ENCODE peak calls at places on chromosomes 5 and 9, in ten cellular contexts. One of them, this sample, is unnamed.
A peak's percentile ranks its signal among the peaks of the same experiment; 100 is the strongest.

GRCh38 chr5:162719720-162720119 is 652.1 kb downstream of the GABRG2 start:
- DNase-seq in neuronal stem cell: no peak
- DNase-seq in aorta: no peak
- DNase-seq in posterior cingulate gyrus: no peak
- DNase-seq in retina: no peak
- DNase-seq in cardiac fibroblast: no peak
- DNase-seq in activated T-helper 1 cell treated with Interleukin-2 at 50 U/mL for 16 hours: no peak
- DNase-seq in NCI-H2081 treated with DMSO at 0.1 percent for 48 hours: no peak
- DNase-seq in RCC 7860: no peak
- DNase-seq in activated CD8-positive, alpha-beta memory T cell treated with anti-CD3 and anti-CD28 coated beads, Interleukin-2, amount 10 ng/mL, durations not matched to agents 7 days and 5 days: no peak
- DNase-seq in this sample: no peak

GRCh38 chr9:89482950-89483349 is 15.0 kb downstream of the SEMA4D start:
- DNase-seq in activated CD8-positive, alpha-beta memory T cell treated with anti-CD3 and anti-CD28 coated beads, Interleukin-2, amount 10 ng/mL, durations not matched to agents 7 days and 5 days: no peak
- DNase-seq in NCI-H2081 treated with DMSO at 0.1 percent for 48 hours: no peak
- DNase-seq in cardiac fibroblast: no peak
- DNase-seq in RCC 7860: no peak
- DNase-seq in aorta: no peak
- DNase-seq in posterior cingulate gyrus: no peak
- DNase-seq in neuronal stem cell: no peak
- DNase-seq in retina: peak; percentile 70
- DNase-seq in activated T-helper 1 cell treated with Interleukin-2 at 50 U/mL for 16 hours: no peak
- DNase-seq in this sample: no peak

GRCh38 chr5:138696501-138696900 is 56.7 kb upstream of the CTNNA1 start:
- DNase-seq in posterior cingulate gyrus: no peak
- DNase-seq in retina: no peak
- DNase-seq in NCI-H2081 treated with DMSO at 0.1 percent for 48 hours: no peak
- DNase-seq in aorta: no peak
- DNase-seq in activated CD8-positive, alpha-beta memory T cell treated with anti-CD3 and anti-CD28 coated beads, Interleukin-2, amount 10 ng/mL, durations not matched to agents 7 days and 5 days: no peak
- DNase-seq in neuronal stem cell: no peak
- DNase-seq in activated T-helper 1 cell treated with Interleukin-2 at 50 U/mL for 16 hours: no peak
- DNase-seq in cardiac fibroblast: peak; percentile 93
- DNase-seq in RCC 7860: peak; percentile 96
- DNase-seq in this sample: no peak

GRCh38 chr9:5002811-5003210 is 17.7 kb downstream of the JAK2 start:
- DNase-seq in posterior cingulate gyrus: no peak
- DNase-seq in cardiac fibroblast: peak; percentile 82
- DNase-seq in NCI-H2081 treated with DMSO at 0.1 percent for 48 hours: no peak
- DNase-seq in retina: no peak
- DNase-seq in activated CD8-positive, alpha-beta memory T cell treated with anti-CD3 and anti-CD28 coated beads, Interleukin-2, amount 10 ng/mL, durations not matched to agents 7 days and 5 days: no peak
- DNase-seq in aorta: no peak
- DNase-seq in RCC 7860: no peak
- DNase-seq in activated T-helper 1 cell treated with Interleukin-2 at 50 U/mL for 16 hours: no peak
- DNase-seq in neuronal stem cell: no peak
- DNase-seq in this sample: no peak

GRCh38 chr5:39772307-39772706 is 347.5 kb upstream of the DAB2 start:
- DNase-seq in RCC 7860: no peak
- DNase-seq in activated CD8-positive, alpha-beta memory T cell treated with anti-CD3 and anti-CD28 coated beads, Interleukin-2, amount 10 ng/mL, durations not matched to agents 7 days and 5 days: no peak
- DNase-seq in neuronal stem cell: no peak
- DNase-seq in retina: no peak
- DNase-seq in aorta: no peak
- DNase-seq in activated T-helper 1 cell treated with Interleukin-2 at 50 U/mL for 16 hours: no peak
- DNase-seq in posterior cingulate gyrus: no peak
- DNase-seq in cardiac fibroblast: no peak
- DNase-seq in NCI-H2081 treated with DMSO at 0.1 percent for 48 hours: no peak
- DNase-seq in this sample: no peak

GRCh38 chr5:122815218-122815767 is 30.1 kb upstream of the SNX24 start:
- DNase-seq in activated T-helper 1 cell treated with Interleukin-2 at 50 U/mL for 16 hours: no peak
- DNase-seq in cardiac fibroblast: no peak
- DNase-seq in NCI-H2081 treated with DMSO at 0.1 percent for 48 hours: no peak
- DNase-seq in neuronal stem cell: no peak
- DNase-seq in RCC 7860: no peak
- DNase-seq in activated CD8-positive, alpha-beta memory T cell treated with anti-CD3 and anti-CD28 coated beads, Interleukin-2, amount 10 ng/mL, durations not matched to agents 7 days and 5 days: no peak
- DNase-seq in aorta: no peak
- DNase-seq in posterior cingulate gyrus: no peak
- DNase-seq in retina: no peak
- DNase-seq in this sample: no peak

GRCh38 chr5:56123531-56124243 is 109.4 kb downstream of the ANKRD55 start:
- DNase-seq in NCI-H2081 treated with DMSO at 0.1 percent for 48 hours: no peak
- DNase-seq in cardiac fibroblast: peak; percentile 98
- DNase-seq in aorta: peak; percentile 77
- DNase-seq in activated T-helper 1 cell treated with Interleukin-2 at 50 U/mL for 16 hours: no peak
- DNase-seq in neuronal stem cell: peak; percentile 57
- DNase-seq in RCC 7860: peak; percentile 96
- DNase-seq in activated CD8-positive, alpha-beta memory T cell treated with anti-CD3 and anti-CD28 coated beads, Interleukin-2, amount 10 ng/mL, durations not matched to agents 7 days and 5 days: no peak
- DNase-seq in posterior cingulate gyrus: no peak
- DNase-seq in retina: peak; percentile 33
- DNase-seq in this sample: no peak

GRCh38 chr9:97220894-97221477 is 86.5 kb upstream of the CCDC180 start:
- DNase-seq in NCI-H2081 treated with DMSO at 0.1 percent for 48 hours: no peak
- DNase-seq in activated CD8-positive, alpha-beta memory T cell treated with anti-CD3 and anti-CD28 coated beads, Interleukin-2, amount 10 ng/mL, durations not matched to agents 7 days and 5 days: no peak
- DNase-seq in cardiac fibroblast: no peak
- DNase-seq in RCC 7860: no peak
- DNase-seq in retina: peak; percentile 62
- DNase-seq in activated T-helper 1 cell treated with Interleukin-2 at 50 U/mL for 16 hours: no peak
- DNase-seq in posterior cingulate gyrus: peak; percentile 9
- DNase-seq in neuronal stem cell: peak; percentile 17
- DNase-seq in aorta: no peak
- DNase-seq in this sample: no peak

GRCh38 chr5:98813755-98814154 is 40.3 kb downstream of the RGMB start:
- DNase-seq in retina: no peak
- DNase-seq in posterior cingulate gyrus: no peak
- DNase-seq in aorta: no peak
- DNase-seq in RCC 7860: no peak
- DNase-seq in cardiac fibroblast: no peak
- DNase-seq in activated T-helper 1 cell treated with Interleukin-2 at 50 U/mL for 16 hours: no peak
- DNase-seq in NCI-H2081 treated with DMSO at 0.1 percent for 48 hours: no peak
- DNase-seq in neuronal stem cell: no peak
- DNase-seq in activated CD8-positive, alpha-beta memory T cell treated with anti-CD3 and anti-CD28 coated beads, Interleukin-2, amount 10 ng/mL, durations not matched to agents 7 days and 5 days: no peak
- DNase-seq in this sample: no peak

GRCh38 chr5:143594913-143595818 is 191.7 kb upstream of the NR3C1 start:
- DNase-seq in activated T-helper 1 cell treated with Interleukin-2 at 50 U/mL for 16 hours: no peak
- DNase-seq in NCI-H2081 treated with DMSO at 0.1 percent for 48 hours: no peak
- DNase-seq in neuronal stem cell: no peak
- DNase-seq in retina: peak; percentile 7
- DNase-seq in aorta: no peak
- DNase-seq in posterior cingulate gyrus: no peak
- DNase-seq in cardiac fibroblast: peak; percentile 63
- DNase-seq in activated CD8-positive, alpha-beta memory T cell treated with anti-CD3 and anti-CD28 coated beads, Interleukin-2, amount 10 ng/mL, durations not matched to agents 7 days and 5 days: no peak
- DNase-seq in RCC 7860: no peak
- DNase-seq in this sample: peak; percentile 90

GRCh38 chr9:18688581-18688980 is 214.6 kb downstream of the ADAMTSL1 start:
- DNase-seq in activated CD8-positive, alpha-beta memory T cell treated with anti-CD3 and anti-CD28 coated beads, Interleukin-2, amount 10 ng/mL, durations not matched to agents 7 days and 5 days: no peak
- DNase-seq in posterior cingulate gyrus: no peak
- DNase-seq in retina: no peak
- DNase-seq in aorta: no peak
- DNase-seq in cardiac fibroblast: peak; percentile 18
- DNase-seq in RCC 7860: no peak
- DNase-seq in NCI-H2081 treated with DMSO at 0.1 percent for 48 hours: no peak
- DNase-seq in activated T-helper 1 cell treated with Interleukin-2 at 50 U/mL for 16 hours: no peak
- DNase-seq in neuronal stem cell: no peak
- DNase-seq in this sample: no peak

GRCh38 chr9:131160416-131161112 is 35.2 kb downstream of the NUP214 start:
- DNase-seq in retina: no peak
- DNase-seq in neuronal stem cell: no peak
- DNase-seq in cardiac fibroblast: no peak
- DNase-seq in RCC 7860: no peak
- DNase-seq in aorta: no peak
- DNase-seq in NCI-H2081 treated with DMSO at 0.1 percent for 48 hours: no peak
- DNase-seq in activated T-helper 1 cell treated with Interleukin-2 at 50 U/mL for 16 hours: no peak
- DNase-seq in posterior cingulate gyrus: no peak
- DNase-seq in activated CD8-positive, alpha-beta memory T cell treated with anti-CD3 and anti-CD28 coated beads, Interleukin-2, amount 10 ng/mL, durations not matched to agents 7 days and 5 days: no peak
- DNase-seq in this sample: no peak

GRCh38 chr5:96064905-96065304 is 103.3 kb upstream of the ELL2 start:
- DNase-seq in neuronal stem cell: no peak
- DNase-seq in posterior cingulate gyrus: no peak
- DNase-seq in cardiac fibroblast: peak; percentile 39
- DNase-seq in activated CD8-positive, alpha-beta memory T cell treated with anti-CD3 and anti-CD28 coated beads, Interleukin-2, amount 10 ng/mL, durations not matched to agents 7 days and 5 days: no peak
- DNase-seq in RCC 7860: no peak
- DNase-seq in retina: no peak
- DNase-seq in aorta: no peak
- DNase-seq in activated T-helper 1 cell treated with Interleukin-2 at 50 U/mL for 16 hours: no peak
- DNase-seq in NCI-H2081 treated with DMSO at 0.1 percent for 48 hours: no peak
- DNase-seq in this sample: no peak

GRCh38 chr9:125145425-125145824 is 2.1 kb upstream of the SCAI start:
- DNase-seq in cardiac fibroblast: peak; percentile 54
- DNase-seq in NCI-H2081 treated with DMSO at 0.1 percent for 48 hours: no peak
- DNase-seq in activated CD8-positive, alpha-beta memory T cell treated with anti-CD3 and anti-CD28 coated beads, Interleukin-2, amount 10 ng/mL, durations not matched to agents 7 days and 5 days: no peak
- DNase-seq in aorta: no peak
- DNase-seq in neuronal stem cell: no peak
- DNase-seq in activated T-helper 1 cell treated with Interleukin-2 at 50 U/mL for 16 hours: no peak
- DNase-seq in RCC 7860: no peak
- DNase-seq in retina: no peak
- DNase-seq in posterior cingulate gyrus: no peak
- DNase-seq in this sample: no peak

GRCh38 chr5:143826909-143827514 is 15.1 kb downstream of the HMHB1 start:
- DNase-seq in aorta: no peak
- DNase-seq in posterior cingulate gyrus: no peak
- DNase-seq in activated CD8-positive, alpha-beta memory T cell treated with anti-CD3 and anti-CD28 coated beads, Interleukin-2, amount 10 ng/mL, durations not matched to agents 7 days and 5 days: peak; percentile 66
- DNase-seq in activated T-helper 1 cell treated with Interleukin-2 at 50 U/mL for 16 hours: no peak
- DNase-seq in NCI-H2081 treated with DMSO at 0.1 percent for 48 hours: no peak
- DNase-seq in cardiac fibroblast: no peak
- DNase-seq in neuronal stem cell: no peak
- DNase-seq in retina: peak; percentile 10
- DNase-seq in RCC 7860: no peak
- DNase-seq in this sample: no peak

GRCh38 chr5:5572010-5572982 is 149.8 kb downstream of the ICE1 start:
- DNase-seq in posterior cingulate gyrus: peak; percentile 50
- DNase-seq in activated CD8-positive, alpha-beta memory T cell treated with anti-CD3 and anti-CD28 coated beads, Interleukin-2, amount 10 ng/mL, durations not matched to agents 7 days and 5 days: no peak
- DNase-seq in cardiac fibroblast: no peak
- DNase-seq in RCC 7860: no peak
- DNase-seq in aorta: peak; percentile 94
- DNase-seq in NCI-H2081 treated with DMSO at 0.1 percent for 48 hours: no peak
- DNase-seq in retina: no peak
- DNase-seq in neuronal stem cell: no peak
- DNase-seq in activated T-helper 1 cell treated with Interleukin-2 at 50 U/mL for 16 hours: no peak
- DNase-seq in this sample: no peak

GRCh38 chr5:40601198-40601868 is 78.4 kb upstream of the PTGER4 start:
- DNase-seq in cardiac fibroblast: no peak
- DNase-seq in activated CD8-positive, alpha-beta memory T cell treated with anti-CD3 and anti-CD28 coated beads, Interleukin-2, amount 10 ng/mL, durations not matched to agents 7 days and 5 days: no peak
- DNase-seq in RCC 7860: no peak
- DNase-seq in activated T-helper 1 cell treated with Interleukin-2 at 50 U/mL for 16 hours: no peak
- DNase-seq in aorta: no peak
- DNase-seq in NCI-H2081 treated with DMSO at 0.1 percent for 48 hours: no peak
- DNase-seq in retina: no peak
- DNase-seq in posterior cingulate gyrus: no peak
- DNase-seq in neuronal stem cell: no peak
- DNase-seq in this sample: no peak